ENCODE peak calls at places on chromosomes 16 and 17, in ten cellular contexts. E is CD8-positive, alpha-beta T cell; Q is esophagus squamous epithelium; G is sigmoid colon; X is lower lobe of right lung; B is cardiac muscle cell; K is AG04449; L is heart left ventricle; N is cardiac fibroblast; Z is DND-41. V is an unnamed sample.
A peak's percentile ranks its signal among the peaks of the same experiment; 100 is the strongest.

GRCh38 chr16:15963307-15963910 is 14.0 kb downstream of the ABCC1 start:
- DNase-seq in Z (no peak), L (no peak), X (no peak), E (no peak), Q (no peak), N (no peak), B (no peak), G (no peak), K (no peak), V (no peak)

GRCh38 chr17:1315409-1315808 is 35.9 kb downstream of the TRARG1 start:
- DNase-seq in Z (no peak), N (peak; percentile 22), K (no peak), X (no peak), L (peak; percentile 71), E (no peak), G (no peak), Q (no peak), B (no peak), V (no peak)

GRCh38 chr17:12756786-12757185 is 32.5 kb upstream of the ARHGAP44 start:
- DNase-seq in B (peak; percentile 45), K (no peak), Z (no peak), X (no peak), G (no peak), Q (no peak), N (peak; percentile 41), E (no peak), L (no peak), V (no peak)

GRCh38 chr17:80477647-80478478 is 1.5 kb upstream of the NPTX1 start:
- DNase-seq in B (peak; percentile 54), G (peak; percentile 81), L (no peak), E (no peak), Z (no peak), K (no peak), Q (no peak), X (no peak), N (peak; percentile 52), V (peak; percentile 53)

GRCh38 chr17:22707626-22708025 is 1015.3 kb downstream of the KCNJ18 start:
- DNase-seq in Z (no peak), G (no peak), L (no peak), X (no peak), Q (no peak), B (no peak), E (no peak), K (no peak), N (no peak), V (no peak)

GRCh38 chr16:46972971-46973456 is 460 bp downstream of the DNAJA2 start:
- DNase-seq in N (no peak), G (peak; percentile 65), K (no peak), B (peak; percentile 16), L (peak; percentile 71), X (peak; percentile 68), Z (peak; percentile 30), Q (no peak), E (peak; percentile 42), V (peak; percentile 30)

GRCh38 chr16:88754912-88755744 is 29.9 kb downstream of the PIEZO1 start:
- DNase-seq in K (peak; percentile 54), X (no peak), Z (no peak), Q (no peak), B (peak; percentile 25), G (no peak), N (peak; percentile 44), L (no peak), E (no peak), V (peak; percentile 92)

GRCh38 chr16:83606486-83607030 is 201.2 kb upstream of the HSBP1 start:
- DNase-seq in L (no peak), Q (no peak), E (no peak), X (no peak), B (no peak), Z (no peak), K (no peak), G (no peak), N (no peak), V (no peak)

GRCh38 chr17:13350466-13350865 is 251.3 kb downstream of the HS3ST3A1 start:
- DNase-seq in X (no peak), K (no peak), B (no peak), E (no peak), G (no peak), L (no peak), Q (no peak), Z (no peak), N (no peak), V (no peak)

GRCh38 chr17:59840329-59840907 is 52.3 kb downstream of the TUBD1 start:
- DNase-seq in E (no peak), K (no peak), Z (no peak), X (no peak), Q (no peak), B (peak; percentile 71), G (no peak), L (no peak), N (peak; percentile 74), V (peak; percentile 44)

GRCh38 chr17:18017958-18018357 is 21.0 kb downstream of the ATPAF2 start:
- DNase-seq in B (peak; percentile 88), X (no peak), K (no peak), N (peak; percentile 73), L (no peak), E (no peak), G (peak; percentile 6), Q (no peak), Z (no peak), V (no peak)

GRCh38 chr16:4053663-4054479 is 62.4 kb downstream of the ADCY9 start:
- DNase-seq in N (peak; percentile 63), Z (no peak), B (peak; percentile 58), Q (no peak), K (peak; percentile 80), G (peak; percentile 85), X (peak; percentile 71), L (peak; percentile 76), E (no peak), V (peak; percentile 95)

GRCh38 chr16:90044111-90044551 is 24.9 kb upstream of the DBNDD1 start:
- DNase-seq in N (no peak), E (no peak), L (no peak), Z (no peak), G (no peak), Q (no peak), K (no peak), B (no peak), X (no peak), V (peak; percentile 93)

GRCh38 chr17:7559307-7560171 is 989 bp downstream of the TNFSF13 start:
- DNase-seq in Q (no peak), X (peak; percentile 75), E (no peak), K (no peak), Z (no peak), B (no peak), G (no peak), N (no peak), L (no peak), V (no peak)

GRCh38 chr17:29613856-29614255 is 8.9 kb downstream of the CORO6 start:
- DNase-seq in N (no peak), G (peak; percentile 70), E (peak; percentile 10), L (no peak), Z (no peak), Q (no peak), B (no peak), X (no peak), K (no peak), V (no peak)
- H3K4me3 ChIP-seq in N (peak overlapping the region; percentile 17), G (peak overlapping the region; percentile 40), E (peak overlapping the region; percentile 49), L (peak overlapping the region; percentile 17), Z (no peak overlapping the region), Q (no peak overlapping the region), B (no peak overlapping the region), X (peak overlapping the region; percentile 47), K (peak overlapping the region; percentile 40), V (no peak overlapping the region)

DNA sequence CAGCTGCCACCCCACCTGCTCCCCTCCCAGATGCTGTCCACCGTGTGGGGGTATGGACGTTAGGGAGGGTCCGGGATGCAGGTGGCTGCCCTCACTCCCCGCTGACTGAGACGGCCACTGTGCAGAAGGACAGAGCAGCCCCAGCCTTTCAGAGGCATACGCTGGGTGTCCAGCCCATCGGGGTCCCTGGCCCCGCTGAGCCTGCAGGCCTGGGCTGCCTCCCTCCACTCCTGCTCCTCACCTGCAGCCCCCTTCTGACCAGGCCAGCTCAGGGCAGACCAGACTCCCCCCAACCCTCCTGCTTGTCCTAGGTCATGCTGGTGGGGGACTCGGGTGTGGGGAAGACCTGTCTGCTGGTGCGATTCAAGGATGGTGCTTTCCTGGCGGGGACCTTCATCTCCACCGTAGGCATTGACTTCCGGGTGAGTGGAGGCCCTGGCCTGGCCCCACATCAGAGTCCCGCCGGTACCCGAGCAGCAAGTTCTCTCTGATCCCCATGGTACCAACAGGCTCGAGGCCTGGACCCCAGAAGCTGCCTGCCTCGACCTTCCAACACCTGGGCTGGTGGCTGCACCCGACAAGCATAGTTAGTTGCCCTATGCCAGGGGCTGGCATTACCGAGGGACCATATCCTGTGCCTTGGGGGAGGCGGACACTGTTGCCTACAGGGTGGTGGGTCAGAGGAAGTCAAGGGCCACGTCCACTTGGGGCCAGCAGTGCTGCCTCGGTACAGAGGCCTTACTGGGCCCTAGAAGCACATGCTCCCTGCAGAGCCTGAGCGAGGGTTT is 1.4 kb downstream of the RAB26 start:
- DNase-seq in L (no peak), Q (no peak), X (no peak), G (no peak), E (no peak), K (no peak), N (no peak), Z (no peak), B (no peak), V (peak; percentile 22)
- TF ChIP-seq CTCF in L (no peak), Q (no peak), X (no peak), G (no peak), E (no peak), K (no peak), N (no peak), Z (no peak), B (no peak), V (no peak)

DNA sequence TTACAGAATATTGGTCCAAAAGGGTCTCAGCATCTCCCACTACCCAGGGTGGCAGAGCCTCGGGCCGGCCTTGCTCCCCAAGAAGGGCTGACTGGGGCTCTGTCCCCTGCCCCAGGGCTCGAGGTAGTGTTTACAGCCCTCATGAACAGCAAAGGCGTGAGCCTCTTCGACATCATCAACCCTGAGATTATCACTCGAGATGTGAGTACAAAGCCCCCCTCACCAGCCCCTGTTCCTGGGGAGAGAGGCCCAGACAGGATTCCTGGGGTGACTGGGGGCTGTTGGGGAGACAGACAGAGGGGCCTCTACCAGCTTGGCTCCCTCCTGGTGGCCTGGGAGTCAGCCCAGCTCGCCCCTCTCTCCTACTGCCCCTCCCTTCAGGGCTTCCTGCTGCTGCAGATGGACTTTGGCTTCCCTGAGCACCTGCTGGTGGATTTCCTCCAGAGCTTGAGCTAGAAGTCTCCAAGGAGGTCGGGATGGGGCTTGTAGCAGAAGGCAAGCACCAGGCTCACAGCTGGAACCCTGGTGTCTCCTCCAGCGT is 6.1 kb upstream of the NLRC5 start:
- DNase-seq in E (no peak), B (no peak), L (peak; percentile 57), Z (no peak), Q (no peak), G (no peak), K (no peak), N (no peak), X (no peak), V (no peak)
- H3K4me3 ChIP-seq in E (no peak overlapping the region), B (no peak overlapping the region), L (no peak overlapping the region), Z (no peak overlapping the region), Q (no peak overlapping the region), G (no peak overlapping the region), K (no peak overlapping the region), N (no peak overlapping the region), X (no peak overlapping the region), V (no peak overlapping the region)

DNA sequence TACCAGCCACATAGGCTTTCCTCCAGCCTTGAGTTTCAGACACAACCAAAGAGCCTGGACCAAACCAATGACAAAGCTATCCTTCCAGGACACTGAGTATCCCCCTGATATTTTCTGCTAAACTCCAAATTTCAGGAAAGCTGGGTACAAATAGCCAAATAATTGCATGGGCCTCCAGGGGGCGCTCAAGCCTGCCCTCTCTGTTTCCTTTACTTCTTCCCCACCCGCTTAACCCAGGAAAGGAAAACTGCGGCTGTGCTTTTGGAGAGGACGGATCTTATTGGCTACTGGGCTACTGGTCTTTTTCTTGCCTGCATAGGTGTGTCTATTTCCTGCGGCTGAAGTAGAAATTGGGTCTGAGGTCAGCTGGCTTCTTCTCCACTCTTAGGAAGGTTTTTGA is 30.1 kb downstream of the GNGT2 start:
- DNase-seq in L (peak; percentile 74), G (peak; percentile 73), Q (no peak), N (peak; percentile 72), E (peak; percentile 61), X (peak; percentile 77), K (no peak), B (peak; percentile 72), Z (peak; percentile 58), V (peak; percentile 44)
- TF ChIP-seq CTCF in L (peak; percentile 79), G (peak; percentile 65), Q (peak; percentile 63), N (peak; percentile 90), E (peak; percentile 89), X (peak; percentile 87), K (peak; percentile 70), B (peak; percentile 91), Z (peak; percentile 82), V (peak; percentile 66)

V was measured in epithelial cell of esophagus.